ENCODE peak calls at places on chromosomes 1 and 21, in eight cellular contexts. V is midbrain; I is fibroblast of pulmonary artery; E is A172; M is CD8-positive, alpha-beta memory T cell; J is NCI-H446 treated with DMSO at 0.1 percent for 48 hours; W is heart left ventricle; X is activated T-cell treated with anti-CD3 and anti-CD28 coated beads, Interleukin-2, amount 50 U/mL, for 4 hours. Z is an unnamed sample.
A peak's percentile ranks its signal among the peaks of the same experiment; 100 is the strongest.

GRCh38 chr21:33231526-33231925 is 1.8 kb downstream of the IFNAR2 start:
- DNase-seq in V (no peak), I (no peak), E (no peak), M (no peak), J (no peak), W (no peak), X (peak; percentile 43), Z (no peak)

GRCh38 chr1:24089027-24089742 is 22.8 kb downstream of the MYOM3 start:
- DNase-seq in V (no peak), I (no peak), E (no peak), M (no peak), J (no peak), W (no peak), X (no peak), Z (no peak)

GRCh38 chr1:201327687-201328240 is 44.5 kb downstream of the PKP1 start:
- DNase-seq in V (no peak), I (no peak), E (no peak), M (no peak), J (no peak), W (peak; percentile 5), X (no peak), Z (no peak)

GRCh38 chr21:42233067-42233981 is 14.4 kb downstream of the ABCG1 start:
- DNase-seq in V (peak; percentile 53), I (peak; percentile 88), E (peak; percentile 26), M (peak; percentile 77), J (no peak), W (peak; percentile 89), X (peak; percentile 62), Z (peak; percentile 70)

GRCh38 chr1:230263573-230264195 is 162.4 kb downstream of the PGBD5 start:
- DNase-seq in V (no peak), I (no peak), E (no peak), M (no peak), J (no peak), W (no peak), X (no peak), Z (peak; percentile 8)

GRCh38 chr1:214425723-214426419 is 125.5 kb downstream of the PTPN14 start:
- DNase-seq in V (no peak), I (no peak), E (no peak), M (no peak), J (no peak), W (no peak), X (no peak), Z (no peak)

GRCh38 chr21:42532466-42533181 is 19.0 kb downstream of the SLC37A1 start:
- DNase-seq in V (peak; percentile 82), I (no peak), E (no peak), M (no peak), J (no peak), W (peak; percentile 84), X (no peak), Z (peak; percentile 60)

GRCh38 chr1:201877877-201878339 is 10.8 kb upstream of the SHISA4 start:
- DNase-seq in V (peak; percentile 64), I (peak; percentile 70), E (peak; percentile 62), M (no peak), J (no peak), W (no peak), X (no peak), Z (peak; percentile 40)

GRCh38 chr1:60904079-60904852 is 178.1 kb upstream of the NFIA start:
- DNase-seq in V (peak; percentile 66), I (peak; percentile 51), E (no peak), M (no peak), J (peak; percentile 99), W (peak; percentile 82), X (no peak), Z (no peak)

GRCh38 chr1:218330043-218330623 is 15.0 kb upstream of the TGFB2 start:
- DNase-seq in V (peak; percentile 51), I (peak; percentile 74), E (peak; percentile 47), M (no peak), J (peak; percentile 8), W (no peak), X (no peak), Z (no peak)

GRCh38 chr1:88519156-88519555 is 164.9 kb upstream of the PKN2 start:
- DNase-seq in V (peak; percentile 28), I (no peak), E (no peak), M (no peak), J (no peak), W (no peak), X (no peak), Z (no peak)

GRCh38 chr1:94395748-94396309 is 22.4 kb upstream of the ABCD3 start:
- DNase-seq in V (no peak), I (no peak), E (no peak), M (no peak), J (no peak), W (no peak), X (no peak), Z (no peak)

GRCh38 chr1:193539731-193540459 is 353.5 kb upstream of the B3GALT2 start:
- DNase-seq in V (no peak), I (no peak), E (no peak), M (no peak), J (no peak), W (no peak), X (no peak), Z (no peak)

GRCh38 chr1:115768549-115768948 is at the start of gene CASQ2:
- DNase-seq in V (no peak), I (no peak), E (no peak), M (no peak), J (no peak), W (peak; percentile 83), X (no peak), Z (peak; percentile 43)

GRCh38 chr1:222373831-222374603 is 173.9 kb downstream of the HHIPL2 start:
- DNase-seq in V (peak; percentile 4), I (no peak), E (peak; percentile 19), M (no peak), J (no peak), W (no peak), X (no peak), Z (no peak)

GRCh38 chr21:19935459-19935858 is 1062.8 kb upstream of the NCAM2 start:
- DNase-seq in V (no peak), I (no peak), E (no peak), M (no peak), J (no peak), W (no peak), X (no peak), Z (no peak)

GRCh38 chr1:2174348-2175054 is 20.1 kb downstream of the FAAP20 start:
- DNase-seq in V (peak; percentile 33), I (peak; percentile 64), E (peak; percentile 33), M (no peak), J (peak; percentile 62), W (peak; percentile 58), X (peak; percentile 31), Z (peak; percentile 73)

GRCh38 chr1:50147451-50147850 is 38.7 kb downstream of the ELAVL4 start:
- DNase-seq in V (no peak), I (no peak), E (no peak), M (no peak), J (no peak), W (no peak), X (no peak), Z (no peak)

GRCh38 chr1:3192825-3193224 is 123.8 kb downstream of the PRDM16 start:
- DNase-seq in V (no peak), I (no peak), E (no peak), M (no peak), J (peak; percentile 40), W (no peak), X (no peak), Z (no peak)

Z was measured in uterus.